ENCODE peak calls at places on chromosomes 1 and 21, in ten cellular contexts. Z, F, S, D, A, V, L, P, K and G are unnamed samples.

GRCh38 chr1:212506666-212507065 is 73.9 kb downstream of the NENF start:
- DNase-seq in Z (no peak), F (no peak), S (no peak), D (no peak), A (no peak), V (no peak), L (no peak), P (no peak), K (no peak), G (no peak)

GRCh38 chr1:48851638-48852037 is 74.9 kb upstream of the BEND5 start:
- DNase-seq in Z (no peak), F (no peak), S (no peak), D (no peak), A (no peak), V (no peak), L (no peak), P (no peak), K (no peak), G (no peak)

GRCh38 chr1:177629526-177629925 is 340.3 kb downstream of the SEC16B start:
- DNase-seq in Z (no peak), F (no peak), S (no peak), D (no peak), A (no peak), V (no peak), L (no peak), P (no peak), K (no peak), G (no peak)

GRCh38 chr1:5751171-5751556 is 241.1 kb downstream of the NPHP4 start:
- DNase-seq in Z (no peak), F (no peak), S (no peak), D (no peak), A (no peak), V (no peak), L (no peak), P (no peak), K (no peak), G (no peak)

GRCh38 chr1:228465134-228465533 is 22.0 kb upstream of the RNF187 start:
- DNase-seq in Z (no peak), F (no peak), S (no peak), D (no peak), A (no peak), V (no peak), L (no peak), P (no peak), K (no peak), G (no peak)

GRCh38 chr1:73701816-73702215 is 496.2 kb downstream of the LRRIQ3 start:
- DNase-seq in Z (no peak), F (no peak), S (no peak), D (no peak), A (no peak), V (no peak), L (no peak), P (no peak), K (no peak), G (no peak)

GRCh38 chr1:176220100-176220689 is 13.1 kb upstream of the COP1 start:
- DNase-seq in Z (no peak), F (no peak), S (no peak), D (no peak), A (no peak), V (no peak), L (no peak), P (no peak), K (no peak), G (no peak)

GRCh38 chr1:87902830-87903614 is 574.3 kb downstream of the LMO4 start:
- DNase-seq in Z (no peak), F (no peak), S (peak; percentile 13), D (no peak), A (no peak), V (peak; percentile 61), L (no peak), P (no peak), K (peak; percentile 78), G (no peak)

GRCh38 chr1:195763146-195763906 is 844.9 kb downstream of the KCNT2 start:
- DNase-seq in Z (no peak), F (no peak), S (no peak), D (no peak), A (no peak), V (no peak), L (no peak), P (no peak), K (no peak), G (peak; percentile 75)

GRCh38 chr1:63865561-63865960 is 91.7 kb downstream of the ROR1 start:
- DNase-seq in Z (no peak), F (no peak), S (no peak), D (no peak), A (no peak), V (no peak), L (no peak), P (no peak), K (no peak), G (no peak)

GRCh38 chr1:11620405-11620804 is 33.8 kb downstream of the FBXO2 start:
- DNase-seq in Z (no peak), F (no peak), S (no peak), D (peak; percentile 6), A (no peak), V (no peak), L (no peak), P (no peak), K (no peak), G (no peak)

GRCh38 chr1:201346337-201346939 is 31.0 kb downstream of the TNNT2 start:
- DNase-seq in Z (no peak), F (no peak), S (peak; percentile 60), D (peak; percentile 78), A (no peak), V (peak; percentile 44), L (no peak), P (no peak), K (no peak), G (peak; percentile 83)

GRCh38 chr1:31372051-31372450 is 825 bp downstream of the FABP3 start:
- DNase-seq in Z (no peak), F (no peak), S (no peak), D (no peak), A (no peak), V (no peak), L (no peak), P (no peak), K (no peak), G (no peak)

GRCh38 chr1:2554621-2555387 is 1.4 kb upstream of the TNFRSF14 start:
- DNase-seq in Z (no peak), F (peak; percentile 54), S (no peak), D (peak; percentile 63), A (peak; percentile 79), V (peak; percentile 51), L (no peak), P (peak; percentile 23), K (no peak), G (no peak)

GRCh38 chr1:32246888-32247273 is at the start of gene FAM167B:
- DNase-seq in Z (no peak), F (no peak), S (no peak), D (peak; percentile 98), A (no peak), V (no peak), L (no peak), P (no peak), K (no peak), G (no peak)

GRCh38 chr1:211621471-211622198 is 42.7 kb upstream of the SLC30A1 start:
- DNase-seq in Z (no peak), F (no peak), S (no peak), D (no peak), A (no peak), V (no peak), L (no peak), P (no peak), K (no peak), G (no peak)

GRCh38 chr1:24711329-24711728 is 33.9 kb upstream of the CLIC4 start:
- DNase-seq in Z (no peak), F (no peak), S (no peak), D (no peak), A (no peak), V (no peak), L (no peak), P (no peak), K (no peak), G (no peak)

GRCh38 chr1:31227891-31228290 is 11.8 kb downstream of the NKAIN1 start:
- DNase-seq in Z (peak; percentile 46), F (no peak), S (no peak), D (no peak), A (no peak), V (no peak), L (no peak), P (no peak), K (no peak), G (peak; percentile 32)

GRCh38 chr1:154726443-154726842 is 118.5 kb upstream of the ADAR start:
- DNase-seq in Z (no peak), F (no peak), S (no peak), D (no peak), A (no peak), V (no peak), L (no peak), P (no peak), K (no peak), G (no peak)

GRCh38 chr1:10217748-10218441 is 7.5 kb downstream of the KIF1B start:
- DNase-seq in Z (peak; percentile 9), F (no peak), S (no peak), D (no peak), A (no peak), V (no peak), L (no peak), P (no peak), K (no peak), G (peak; percentile 16)

GRCh38 chr21:38165466-38166213 is 91.2 kb upstream of the KCNJ15 start:
- DNase-seq in Z (no peak), F (no peak), S (no peak), D (no peak), A (no peak), V (no peak), L (no peak), P (no peak), K (no peak), G (no peak)

GRCh38 chr1:112833806-112834205 is 118.7 kb upstream of the PPM1J start:
- DNase-seq in Z (no peak), F (no peak), S (no peak), D (no peak), A (no peak), V (no peak), L (no peak), P (no peak), K (no peak), G (no peak)

GRCh38 chr1:185680453-185680852 is 53.7 kb upstream of the HMCN1 start:
- DNase-seq in Z (no peak), F (no peak), S (no peak), D (no peak), A (no peak), V (no peak), L (no peak), P (no peak), K (no peak), G (no peak)

GRCh38 chr1:85584923-85585322 is 4.4 kb downstream of the CCN1 start:
- DNase-seq in Z (no peak), F (no peak), S (no peak), D (no peak), A (no peak), V (no peak), L (no peak), P (no peak), K (no peak), G (no peak)

GRCh38 chr1:14939527-14940284 is 213.8 kb upstream of the TMEM51 start:
- DNase-seq in Z (no peak), F (no peak), S (no peak), D (peak; percentile 75), A (no peak), V (no peak), L (no peak), P (no peak), K (no peak), G (no peak)

GRCh38 chr1:33322870-33323585 is 2.1 kb upstream of the A3GALT2 start:
- DNase-seq in Z (no peak), F (no peak), S (no peak), D (no peak), A (no peak), V (no peak), L (no peak), P (no peak), K (no peak), G (no peak)